ENCODE peak calls at places on chromosome 1, in five cellular contexts. S, U, Q, H and V are unnamed samples.

GRCh38 chr1:7888248-7889010 is 35.6 kb upstream of the UTS2 start:
- DNase-seq in Q (no peak), U (peak), S (no peak), H (peak), V (no peak)

GRCh38 chr1:244077473-244078220 is 26.6 kb downstream of the ZBTB18 start:
- DNase-seq in Q (no peak), S (no peak), U (no peak), H (no peak), V (no peak)

GRCh38 chr1:232519186-232519585 is 110.7 kb downstream of the SIPA1L2 start:
- DNase-seq in H (no peak), Q (no peak), S (no peak), U (no peak), V (no peak)

GRCh38 chr1:212671342-212672031 is 28.2 kb downstream of the BATF3 start:
- DNase-seq in U (peak), H (peak), Q (peak), S (no peak), V (no peak)

GRCh38 chr1:25011966-25012625 is 82.0 kb upstream of the RUNX3 start:
- DNase-seq in H (no peak), Q (no peak), U (no peak), S (no peak), V (no peak)

GRCh38 chr1:177228721-177229088 is 57.9 kb downstream of the BRINP2 start:
- DNase-seq in U (peak), H (peak), S (no peak), Q (no peak), V (no peak)

GRCh38 chr1:222189218-222189617 is 358.7 kb downstream of the HHIPL2 start:
- DNase-seq in U (no peak), S (no peak), H (no peak), Q (no peak), V (no peak)

GRCh38 chr1:23908453-23909341 is 4.5 kb downstream of the CNR2 start:
- DNase-seq in Q (no peak), U (no peak), H (no peak), S (no peak), V (no peak)

GRCh38 chr1:16371725-16372124 is 4.7 kb downstream of the SZRD1 start:
- DNase-seq in U (peak), Q (no peak), S (no peak), H (peak), V (no peak)

GRCh38 chr1:218755128-218755527 is 410.0 kb downstream of the TGFB2 start:
- DNase-seq in U (no peak), Q (no peak), H (peak), S (no peak), V (no peak)

GRCh38 chr1:178542554-178543290 is 29.8 kb downstream of the TEX35 start:
- DNase-seq in S (peak), H (peak), Q (peak), U (peak), V (peak)

GRCh38 chr1:178543291-178543609 is 30.3 kb downstream of the TEX35 start:
- DNase-seq in H (no peak), S (no peak), U (no peak), Q (no peak), V (no peak)

GRCh38 chr1:178541396-178541795 is 28.5 kb downstream of the TEX35 start:
- DNase-seq in S (no peak), Q (no peak), H (no peak), U (no peak), V (no peak)

GRCh38 chr1:178540646-178541045 is 27.7 kb downstream of the TEX35 start:
- DNase-seq in Q (no peak), H (peak), S (no peak), U (peak), V (no peak)

DNA sequence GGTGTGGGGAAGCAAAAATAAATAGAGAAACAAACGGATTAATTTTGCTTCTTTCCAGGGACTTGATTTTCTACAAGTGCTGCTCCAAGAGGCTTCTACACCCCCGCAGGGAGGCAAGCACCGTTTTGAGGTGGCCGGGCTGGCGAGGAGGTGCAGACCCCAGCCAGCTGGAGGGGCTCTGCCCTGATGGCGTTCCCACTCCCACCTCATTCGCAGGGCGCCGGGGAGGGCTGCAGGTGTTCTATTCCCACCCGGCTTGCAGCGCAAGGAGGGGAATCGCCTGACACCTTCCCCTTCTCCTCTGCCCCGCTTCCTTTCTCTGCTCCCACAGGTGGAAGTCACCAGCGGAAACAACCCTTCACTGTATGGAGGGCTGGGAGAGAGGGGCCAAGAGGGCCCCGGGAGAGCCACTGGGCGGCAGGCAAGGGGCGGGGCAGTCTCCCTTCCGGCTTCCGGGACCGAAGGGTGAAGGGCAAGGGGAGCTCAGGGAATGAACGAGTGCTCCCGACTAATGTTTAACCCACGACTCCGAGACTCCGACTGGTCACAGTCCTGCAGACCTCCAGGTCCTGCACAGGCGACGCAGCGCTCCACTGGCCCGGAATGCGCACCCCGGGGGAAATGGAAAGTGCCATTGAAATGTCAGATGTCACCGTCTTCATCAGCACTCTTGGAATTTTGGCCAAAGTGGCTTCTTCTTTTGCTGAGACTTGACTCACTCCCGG is 29.1 kb downstream of the TEX35 start:
- DNase-seq in S (no peak), U (no peak), Q (peak), H (no peak), V (no peak)
- H3K14ac ChIP-seq in S (no peak), U (peak), Q (no peak), H (no peak), V (peak)

DNA sequence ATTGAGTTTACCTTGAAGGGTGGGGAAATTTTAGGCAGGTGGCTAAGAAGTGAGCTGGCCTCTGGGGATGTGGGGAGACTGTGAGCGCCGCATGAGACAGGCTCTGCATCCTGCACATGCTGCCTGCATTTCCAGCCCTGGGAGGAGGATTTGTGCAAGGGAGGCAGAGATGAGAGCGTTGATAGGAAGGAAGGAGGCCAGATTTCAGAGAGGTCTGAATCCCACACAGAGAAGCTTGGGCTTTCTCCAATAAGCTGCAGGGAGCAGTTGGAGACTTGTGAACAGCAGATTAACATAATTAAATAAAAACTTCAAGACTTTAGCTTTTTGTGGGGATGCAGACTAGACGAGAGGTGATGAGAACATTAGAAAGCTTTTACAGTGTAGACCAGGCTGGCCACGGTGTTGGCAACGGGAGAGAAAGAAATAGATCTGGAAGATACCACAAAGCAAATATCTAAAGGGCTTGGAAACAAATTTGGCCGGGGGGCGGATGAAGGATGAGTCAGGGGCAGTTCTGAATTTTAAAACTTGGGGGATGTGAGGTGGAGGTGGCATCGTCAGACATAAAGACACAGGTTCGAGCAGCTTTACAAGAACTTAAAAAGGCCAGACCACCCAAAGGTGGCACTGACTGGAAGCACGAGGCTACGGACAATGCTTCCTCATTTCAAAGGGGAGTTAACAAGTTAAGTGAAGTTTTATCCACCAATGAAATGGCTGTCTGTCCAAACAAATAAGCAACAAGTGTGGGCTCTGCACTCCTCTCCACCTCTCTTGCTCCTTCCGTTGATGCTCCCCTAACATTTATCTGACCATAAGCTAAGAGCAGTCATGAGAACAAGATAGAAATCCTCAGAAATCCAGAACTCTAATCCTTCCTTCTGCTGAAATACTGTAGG is 57.0 kb downstream of the HIVEP3 start:
- DNase-seq in Q (no peak), S (no peak), U (no peak), H (no peak), V (no peak)
- H3K14ac ChIP-seq in Q (no peak), S (no peak), U (peak), H (no peak), V (no peak)

DNA sequence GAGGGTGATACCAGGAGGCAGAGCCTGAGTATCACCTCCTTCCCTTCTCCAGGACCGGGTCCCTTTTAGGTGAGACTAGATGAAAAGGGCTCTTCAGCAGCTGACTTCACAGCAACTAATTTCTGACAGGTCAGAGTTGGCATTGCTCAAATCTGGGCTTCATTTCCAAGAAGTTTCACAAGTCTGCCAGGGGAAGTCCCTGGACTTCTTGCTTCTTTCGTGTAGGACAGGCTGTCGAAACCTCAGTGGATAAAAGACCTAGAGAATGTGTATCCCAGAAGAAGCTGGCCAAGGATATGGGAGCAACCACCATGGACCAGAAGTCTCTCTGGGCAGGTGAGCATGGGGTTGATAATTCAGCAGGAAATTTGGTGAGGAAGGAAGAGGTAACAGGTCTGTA is at the start of gene CHI3L2:
- DNase-seq in H (peak), Q (no peak), S (no peak), U (peak), V (no peak)
- H3K14ac ChIP-seq in H (no peak), Q (no peak), S (no peak), U (peak), V (no peak)

GRCh38 chr1:202967684-202968281 is 726 bp upstream of the CYB5R1 start:
- DNase-seq in H (no peak), Q (no peak), S (no peak), U (no peak), V (no peak)
- H3K14ac ChIP-seq in H (no peak), Q (no peak), S (no peak), U (peak), V (no peak)